ENCODE peak calls at places on chromosomes 12 and 14, in five cellular contexts. L, U, C, Z and D are unnamed samples.
A peak's percentile ranks its signal among the peaks of the same experiment; 100 is the strongest.

GRCh38 chr12:47755655-47756562 is 2.8 kb downstream of the RAPGEF3 start:
- ATAC-seq in C (no peak), L (peak; percentile 17), Z (no peak), U (no peak), D (no peak)

GRCh38 chr14:56172571-56172971 is 54.4 kb downstream of the PELI2 start:
- ATAC-seq in Z (peak; percentile 75), C (peak; percentile 82), U (no peak), L (peak; percentile 64), D (no peak)

GRCh38 chr14:68578597-68578996 is 214.3 kb downstream of the ZFP36L1 start:
- ATAC-seq in C (no peak), L (no peak), U (no peak), Z (no peak), D (no peak)

GRCh38 chr12:22499445-22499844 is 44.9 kb downstream of the C2CD5 start:
- ATAC-seq in Z (no peak), C (no peak), U (no peak), L (no peak), D (no peak)

GRCh38 chr14:24057867-24058259 is 6.1 kb downstream of the CARMIL3 start:
- ATAC-seq in Z (no peak), U (peak; percentile 3), C (peak; percentile 2), L (no peak), D (no peak)

GRCh38 chr12:69383074-69383473 is 23.5 kb downstream of the YEATS4 start:
- ATAC-seq in C (peak; percentile 71), Z (no peak), U (no peak), L (no peak), D (no peak)

GRCh38 chr12:131311764-131312163 is 358.1 kb downstream of the ADGRD1 start:
- ATAC-seq in U (no peak), C (no peak), Z (no peak), L (no peak), D (no peak)

GRCh38 chr12:74903522-74903921 is 306.1 kb downstream of the KCNC2 start:
- ATAC-seq in L (no peak), C (peak; percentile 67), Z (no peak), U (no peak), D (no peak)

GRCh38 chr14:55580401-55581010 is 499 bp downstream of the KTN1 start:
- ATAC-seq in L (peak; percentile 53), Z (peak; percentile 75), C (peak; percentile 38), U (peak; percentile 65), D (peak; percentile 79)

GRCh38 chr14:81062816-81063215 is 107.4 kb downstream of the TSHR start:
- ATAC-seq in U (peak; percentile 51), Z (peak; percentile 38), L (peak; percentile 38), C (peak; percentile 73), D (no peak)

GRCh38 chr12:65318186-65318685 is 39.8 kb downstream of the MSRB3 start:
- ATAC-seq in Z (no peak), C (no peak), L (no peak), U (no peak), D (no peak)

GRCh38 chr14:58166005-58166983 is 14.3 kb upstream of the ARMH4 start:
- ATAC-seq in C (peak; percentile 17), U (peak; percentile 73), Z (peak; percentile 87), L (peak; percentile 87), D (peak; percentile 64)

GRCh38 chr12:100955139-100955538 is 160.6 kb downstream of the ANO4 start:
- ATAC-seq in U (no peak), C (peak; percentile 45), L (peak; percentile 64), Z (no peak), D (no peak)

GRCh38 chr14:74377976-74378690 is 29.9 kb downstream of the VRTN start:
- ATAC-seq in C (no peak), Z (no peak), U (no peak), L (no peak), D (no peak)

GRCh38 chr12:120748242-120748641 is 22.6 kb downstream of the ACADS start:
- ATAC-seq in L (no peak), U (no peak), Z (no peak), C (no peak), D (no peak)

GRCh38 chr12:90908465-90908864 is 46.5 kb downstream of the CCER1 start:
- ATAC-seq in Z (no peak), L (peak; percentile 17), U (no peak), C (peak; percentile 57), D (peak; percentile 63)

GRCh38 chr12:122753213-122753571 is 568 bp downstream of the DENR start:
- ATAC-seq in C (no peak), L (no peak), U (no peak), Z (no peak), D (no peak)

GRCh38 chr14:51552275-51552674 is 99.4 kb upstream of the FRMD6 start:
- ATAC-seq in Z (no peak), L (no peak), C (no peak), U (no peak), D (no peak)

GRCh38 chr14:32514236-32514635 is 185.1 kb downstream of the AKAP6 start:
- ATAC-seq in Z (no peak), C (no peak), U (no peak), L (no peak), D (no peak)

GRCh38 chr14:101372494-101372813 is 188.8 kb upstream of the DIO3 start:
- ATAC-seq in C (no peak), L (no peak), U (no peak), Z (no peak), D (no peak)

GRCh38 chr14:36339817-36340216 is 19.4 kb upstream of the MBIP start:
- ATAC-seq in C (no peak), U (no peak), Z (no peak), L (no peak), D (no peak)

GRCh38 chr12:104499668-104500328 is 43.0 kb downstream of the CHST11 start:
- ATAC-seq in L (no peak), C (no peak), Z (no peak), U (no peak), D (no peak)

GRCh38 chr14:100617715-100618693 is 30.8 kb upstream of the BEGAIN start:
- ATAC-seq in C (no peak), Z (peak; percentile 60), U (peak; percentile 81), L (peak; percentile 68), D (no peak)

GRCh38 chr14:102362084-102362483 is 606 bp downstream of the CINP start:
- ATAC-seq in Z (no peak), C (peak; percentile 3), L (peak; percentile 8), U (peak; percentile 51), D (no peak)

GRCh38 chr14:105503918-105504692 is 13.1 kb downstream of the TEDC1 start:
- ATAC-seq in Z (no peak), C (peak; percentile 3), U (no peak), L (no peak), D (no peak)

GRCh38 chr12:47156167-47156736 is 76.5 kb upstream of the AMIGO2 start:
- ATAC-seq in C (no peak), L (peak; percentile 80), U (peak; percentile 74), Z (peak; percentile 52), D (no peak)

GRCh38 chr12:124783087-124783486 is 80.6 kb downstream of the SCARB1 start:
- ATAC-seq in C (no peak), U (no peak), Z (no peak), L (no peak), D (no peak)

GRCh38 chr12:124784871-124785572 is 78.6 kb downstream of the SCARB1 start:
- ATAC-seq in L (no peak), Z (no peak), U (no peak), C (no peak), D (no peak)

GRCh38 chr12:124788936-124789555 is 74.6 kb downstream of the SCARB1 start:
- ATAC-seq in C (no peak), U (no peak), Z (no peak), L (no peak), D (no peak)

GRCh38 chr12:124782132-124782531 is 81.5 kb downstream of the SCARB1 start:
- ATAC-seq in U (no peak), C (no peak), L (no peak), Z (no peak), D (no peak)

GRCh38 chr12:124786065-124786964 is 77.3 kb downstream of the SCARB1 start:
- ATAC-seq in L (peak; percentile 100), C (peak; percentile 77), U (no peak), Z (peak; percentile 90), D (peak; percentile 97)
- H3K4me3 ChIP-seq in L (peak overlapping the region; percentile 26), C (no peak overlapping the region), U (no peak overlapping the region), Z (peak overlapping the region; percentile 27), D (peak overlapping the region; percentile 10)

GRCh38 chr14:77045570-77045890 is 17.0 kb upstream of the IRF2BPL start:
- ATAC-seq in C (peak; percentile 20), L (peak; percentile 67), Z (no peak), U (no peak), D (no peak)

GRCh38 chr14:77046706-77047105 is 18.2 kb upstream of the IRF2BPL start:
- ATAC-seq in U (no peak), L (no peak), Z (no peak), C (peak; percentile 29), D (no peak)

GRCh38 chr14:77043984-77044485 is 15.5 kb upstream of the IRF2BPL start:
- ATAC-seq in Z (no peak), C (no peak), L (no peak), U (no peak), D (no peak)

GRCh38 chr14:77043177-77043983 is 14.9 kb upstream of the IRF2BPL start:
- ATAC-seq in Z (peak; percentile 24), C (peak; percentile 26), L (no peak), U (no peak), D (peak; percentile 33)

GRCh38 chr14:77044776-77045569 is 16.5 kb upstream of the IRF2BPL start:
- ATAC-seq in U (no peak), L (no peak), C (peak; percentile 36), Z (no peak), D (peak; percentile 59)
- H3K4me3 ChIP-seq in U (no peak overlapping the region), L (no peak overlapping the region), C (no peak overlapping the region), Z (no peak overlapping the region), D (no peak overlapping the region)

GRCh38 chr12:10668526-10668925 is 5.3 kb downstream of the STYK1 start:
- ATAC-seq in Z (no peak), C (no peak), U (peak; percentile 29), L (peak; percentile 49), D (no peak)
- H3K4me3 ChIP-seq in Z (no peak overlapping the region), C (no peak overlapping the region), U (peak overlapping the region; percentile 30), L (no peak overlapping the region), D (no peak overlapping the region)

DNA sequence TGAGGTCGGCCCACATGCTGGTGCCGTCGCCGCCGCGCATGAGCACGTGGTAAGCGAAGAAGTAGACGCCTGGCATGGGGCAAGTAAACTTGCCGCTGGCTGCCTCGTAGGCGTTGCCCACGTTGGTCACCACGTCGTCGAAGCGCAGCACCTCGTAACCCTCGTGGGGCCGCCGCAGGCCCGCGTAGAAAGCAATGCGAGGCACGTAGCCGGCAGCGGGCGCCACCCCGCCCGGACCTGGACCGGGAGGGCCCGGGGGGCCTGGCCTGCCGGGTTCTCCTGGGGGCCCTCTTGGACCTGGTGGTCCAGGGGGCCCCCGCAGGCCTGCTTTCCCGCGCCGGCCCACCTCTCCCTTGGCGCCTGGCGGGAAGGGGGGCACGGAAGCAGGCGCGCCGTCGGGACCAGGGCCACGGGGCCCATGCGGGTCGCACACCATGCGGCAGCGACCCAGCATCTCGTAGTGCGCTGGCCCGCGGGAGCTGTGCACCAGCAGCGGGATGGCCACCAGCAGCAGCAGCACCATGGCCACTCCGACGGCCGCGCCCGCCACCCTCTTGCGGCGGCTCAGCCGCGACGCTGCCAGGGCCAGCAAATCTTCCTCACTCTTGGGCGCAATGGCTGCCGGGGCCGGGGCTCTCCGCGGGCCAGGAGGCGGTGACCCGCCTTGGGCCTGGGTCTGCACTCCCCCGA is 888 bp downstream of the C1QL4 start:
- ATAC-seq in Z (no peak), L (no peak), C (no peak), U (no peak), D (no peak)
- H3K4me3 ChIP-seq in Z (no peak overlapping the region), L (no peak overlapping the region), C (peak overlapping the region; percentile 34), U (no peak overlapping the region), D (no peak overlapping the region)